ENCODE peak calls at places on chromosome 9, in nine cellular contexts. X, I, E, T, J, D, U, K and G are unnamed samples.

GRCh38 chr9:70352356-70352755 is 62.1 kb downstream of the KLF9 start:
- DNase-seq in X (peak; percentile 54), E (no peak), I (no peak), K (no peak), D (no peak), J (peak; percentile 8), T (no peak), U (peak; percentile 29), G (no peak)

GRCh38 chr9:120925535-120926396 is 830 bp downstream of the TRAF1 start:
- DNase-seq in T (no peak), D (peak; percentile 47), X (peak; percentile 87), J (peak; percentile 92), E (no peak), K (no peak), I (no peak), U (peak; percentile 62), G (no peak)

GRCh38 chr9:70392189-70392588 is 22.3 kb downstream of the KLF9 start:
- DNase-seq in K (no peak), I (no peak), U (no peak), T (no peak), X (no peak), E (no peak), D (no peak), J (no peak), G (no peak)

GRCh38 chr9:117046666-117047327 is 359.7 kb downstream of the TRIM32 start:
- DNase-seq in I (no peak), U (no peak), D (no peak), K (no peak), X (peak; percentile 2), J (no peak), E (no peak), T (no peak), G (no peak)

GRCh38 chr9:112786834-112787520 is 36.4 kb downstream of the SNX30 start:
- DNase-seq in J (no peak), I (no peak), X (no peak), U (no peak), E (no peak), T (no peak), D (no peak), K (no peak), G (no peak)

GRCh38 chr9:14322211-14323082 is 8.5 kb upstream of the NFIB start:
- DNase-seq in J (peak; percentile 85), X (peak; percentile 98), E (peak; percentile 89), D (peak; percentile 92), I (peak; percentile 94), T (peak; percentile 93), K (peak; percentile 93), U (no peak), G (peak; percentile 93)

GRCh38 chr9:8651830-8652229 is 852.3 kb upstream of the DMAC1 start:
- DNase-seq in T (no peak), I (no peak), X (no peak), E (no peak), D (no peak), J (no peak), K (no peak), U (no peak), G (no peak)

GRCh38 chr9:105126233-105126632 is 118.2 kb upstream of the SLC44A1 start:
- DNase-seq in J (no peak), T (no peak), U (no peak), I (no peak), X (peak; percentile 21), D (no peak), E (no peak), K (no peak), G (no peak)

GRCh38 chr9:107273634-107274033 is 9.4 kb upstream of the RAD23B start:
- DNase-seq in X (no peak), U (no peak), J (no peak), T (no peak), E (no peak), D (no peak), I (no peak), K (no peak), G (no peak)

GRCh38 chr9:37421914-37422288 is 595 bp upstream of the GRHPR start:
- DNase-seq in I (peak; percentile 32), K (peak; percentile 34), X (no peak), J (no peak), T (no peak), D (peak; percentile 75), E (no peak), U (no peak), G (no peak)

GRCh38 chr9:79610019-79610760 is 38.4 kb downstream of the TLE4 start:
- DNase-seq in D (no peak), X (no peak), J (peak; percentile 4), E (no peak), K (no peak), U (no peak), I (no peak), T (no peak), G (no peak)

GRCh38 chr9:70868044-70868443 is 253.4 kb downstream of the TRPM3 start:
- DNase-seq in T (no peak), X (no peak), J (no peak), I (no peak), K (no peak), E (no peak), U (no peak), D (no peak), G (no peak)

GRCh38 chr9:83511051-83511450 is 27.1 kb downstream of the FRMD3 start:
- DNase-seq in K (no peak), T (no peak), X (peak; percentile 17), D (no peak), J (no peak), I (no peak), E (no peak), U (no peak), G (no peak)

GRCh38 chr9:12719431-12719830 is 26.2 kb downstream of the TYRP1 start:
- DNase-seq in I (no peak), U (no peak), K (no peak), D (no peak), X (peak; percentile 68), T (no peak), E (no peak), J (no peak), G (no peak)

GRCh38 chr9:103755986-103756385 is 338.1 kb upstream of the SMC2 start:
- DNase-seq in T (no peak), D (no peak), E (no peak), I (no peak), J (no peak), K (no peak), X (peak; percentile 13), U (no peak), G (no peak)

GRCh38 chr9:98488578-98489312 is 220.0 kb downstream of the GABBR2 start:
- DNase-seq in U (peak; percentile 85), T (no peak), X (peak; percentile 87), D (no peak), J (peak; percentile 90), K (no peak), I (no peak), E (no peak), G (no peak)

GRCh38 chr9:94030318-94031179 is 53.7 kb upstream of the PTPDC1 start:
- DNase-seq in U (peak; percentile 47), E (peak; percentile 77), J (peak; percentile 66), I (peak; percentile 87), K (peak; percentile 88), X (peak; percentile 89), T (peak; percentile 87), D (peak; percentile 89), G (peak; percentile 86)

DNA sequence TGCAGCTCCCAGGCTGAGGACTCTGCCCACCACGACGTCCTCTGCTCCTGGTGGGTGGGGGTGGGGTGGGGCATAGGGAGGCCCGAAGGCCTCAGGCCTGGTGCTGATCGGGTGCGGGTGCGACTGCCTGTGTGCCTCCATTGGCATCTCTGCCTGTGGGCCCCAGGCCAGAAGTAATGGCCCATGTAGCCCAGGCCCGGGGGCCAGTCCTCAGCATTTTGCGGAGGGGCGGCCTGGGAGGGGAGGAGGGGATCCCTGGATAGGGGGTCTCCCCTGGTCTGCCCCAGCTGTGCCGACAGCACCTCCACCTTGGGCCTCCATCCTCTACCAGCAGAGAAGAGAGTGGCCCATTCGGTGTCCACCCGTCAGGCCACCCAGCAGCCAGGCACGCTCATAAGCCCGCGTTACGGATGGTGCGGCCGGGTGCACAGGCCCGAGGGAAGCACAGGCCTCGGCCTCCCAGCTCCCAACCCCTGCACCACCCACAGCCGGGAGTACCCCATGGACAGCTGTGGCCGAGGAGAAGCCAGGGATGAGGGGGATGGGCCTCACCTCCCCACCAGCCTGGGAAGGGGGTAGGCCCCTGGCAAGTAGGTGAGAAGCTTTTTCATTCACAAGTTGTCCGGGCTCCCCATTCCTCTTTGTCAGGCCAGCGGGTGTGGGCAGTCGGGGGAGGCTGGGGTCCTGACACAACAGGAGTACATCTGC is 1.8 kb upstream of the NOTCH1 start:
- DNase-seq in D (no peak), T (no peak), J (no peak), E (no peak), U (no peak), X (no peak), I (no peak), K (no peak), G (no peak)
- H3K4me3 ChIP-seq in D (no peak overlapping the region), T (peak overlapping the region; percentile 4), J (no peak overlapping the region), E (no peak overlapping the region), U (no peak overlapping the region), X (no peak overlapping the region), I (peak overlapping the region; percentile 90), K (no peak overlapping the region), G (no peak overlapping the region)

GRCh38 chr9:124038790-124039633 is 27.4 kb downstream of the LHX2 start:
- DNase-seq in X (no peak), U (no peak), T (no peak), I (no peak), J (no peak), D (no peak), E (no peak), K (no peak), G (no peak)
- H3K27me3 ChIP-seq in X (peaks cover 95% of the 10 kb centered on the region), U (peaks cover 67% of the 10 kb centered on the region), T (peaks cover 85% of the 10 kb centered on the region), I (peaks cover 57% of the 10 kb centered on the region), J (peaks cover 68% of the 10 kb centered on the region), D (peaks cover 21% of the 10 kb centered on the region), E (peaks cover 8% of the 10 kb centered on the region), K (peaks cover 82% of the 10 kb centered on the region), G (no peaks in the 10 kb centered on the region)

DNA sequence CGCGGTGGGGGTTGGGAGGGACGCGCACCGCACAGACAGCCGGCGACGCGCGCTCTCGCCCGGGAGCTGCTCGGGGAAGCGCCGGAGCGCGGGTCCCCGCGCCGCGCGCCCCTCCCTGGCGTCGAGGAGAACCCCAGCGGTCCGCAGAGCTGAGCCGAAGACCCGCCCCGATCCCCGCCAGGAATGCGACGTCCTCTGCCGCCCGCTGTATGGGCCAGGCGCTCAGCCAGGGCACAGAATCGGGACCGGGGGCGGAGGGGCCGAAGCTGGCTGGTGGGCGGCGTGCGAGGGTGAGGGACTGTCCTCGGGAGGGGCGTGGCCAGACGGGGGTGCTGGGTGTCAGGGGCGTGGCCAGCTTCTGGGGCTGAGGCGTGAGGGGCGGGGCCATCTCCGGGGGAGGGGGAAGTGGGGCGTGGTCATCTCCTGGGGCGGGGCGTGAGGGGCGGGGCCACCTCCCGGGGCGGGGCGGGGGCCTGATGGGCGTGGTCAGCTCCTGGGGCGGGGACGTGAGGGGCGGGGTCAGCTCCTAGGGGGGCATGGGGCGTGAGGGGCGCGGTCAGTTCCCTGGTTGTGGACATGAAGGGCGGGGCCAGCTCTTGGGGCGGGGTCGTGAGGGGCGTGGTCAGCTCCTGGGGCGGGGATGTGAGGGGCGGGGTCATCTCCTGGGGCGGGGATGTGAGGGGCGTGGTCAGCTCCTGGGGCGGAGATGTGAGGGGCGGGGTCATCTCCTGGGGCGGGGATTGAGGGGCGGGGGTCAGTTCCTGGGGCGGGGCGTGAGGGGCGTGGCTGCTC is 965 bp downstream of the PTGDS start:
- DNase-seq in J (peak; percentile 38), I (peak; percentile 69), T (peak; percentile 65), D (peak; percentile 70), E (peak; percentile 62), K (peak; percentile 89), U (no peak), X (peak; percentile 76), G (peak; percentile 45)
- H3K4me3 ChIP-seq in J (peak overlapping the region; percentile 56), I (peak overlapping the region; percentile 52), T (peak overlapping the region; percentile 55), D (no peak overlapping the region), E (peak overlapping the region; percentile 32), K (peak overlapping the region; percentile 49), U (peak overlapping the region; percentile 62), X (peak overlapping the region; percentile 22), G (peak overlapping the region; percentile 41)

GRCh38 chr9:20620658-20621552 is 1.4 kb downstream of the MLLT3 start:
- DNase-seq in D (peak; percentile 40), U (no peak), J (peak; percentile 22), T (peak; percentile 48), K (peak; percentile 31), E (peak; percentile 46), X (peak; percentile 48), I (peak; percentile 53), G (peak; percentile 45)
- H3K27me3 ChIP-seq in D (no peaks in the 10 kb centered on the region), U (no peaks in the 10 kb centered on the region), J (no peaks in the 10 kb centered on the region), T (no peaks in the 10 kb centered on the region), K (no peaks in the 10 kb centered on the region), E (no peaks in the 10 kb centered on the region), X (peaks cover 2% of the 10 kb centered on the region), I (no peaks in the 10 kb centered on the region), G (no peaks in the 10 kb centered on the region)